ENCODE peak calls at places on chromosomes 7 and 10, in five cellular contexts. M, D, Q, Y and A are unnamed samples.

GRCh38 chr7:80039255-80039884 is 95.3 kb upstream of the GNAI1 start:
- DNase-seq in M (no peak), D (no peak), Q (no peak), Y (no peak), A (no peak)

GRCh38 chr10:19302117-19302516 is 253.5 kb downstream of the MALRD1 start:
- DNase-seq in M (peak; percentile 84), D (no peak), Q (no peak), Y (no peak), A (no peak)

GRCh38 chr10:73906524-73907447 is 4.1 kb upstream of the PLAU start:
- DNase-seq in M (peak; percentile 99), D (no peak), Q (peak; percentile 97), Y (no peak), A (peak; percentile 62)

GRCh38 chr10:133186416-133187090 is 26.5 kb downstream of the KNDC1 start:
- DNase-seq in M (no peak), D (no peak), Q (no peak), Y (no peak), A (no peak)

GRCh38 chr7:157520249-157520648 is 183.4 kb downstream of the DNAJB6 start:
- DNase-seq in M (no peak), D (no peak), Q (no peak), Y (no peak), A (peak; percentile 22)

GRCh38 chr10:101903827-101904520 is 60.4 kb upstream of the KCNIP2 start:
- DNase-seq in M (no peak), D (no peak), Q (no peak), Y (peak; percentile 65), A (no peak)

GRCh38 chr10:79444243-79445119 is 943 bp downstream of the ZCCHC24 start:
- DNase-seq in M (peak; percentile 78), D (no peak), Q (peak; percentile 38), Y (peak; percentile 70), A (no peak)

GRCh38 chr10:32332299-32332750 is 14.6 kb downstream of the EPC1 start:
- DNase-seq in M (no peak), D (peak; percentile 37), Q (peak; percentile 49), Y (peak; percentile 26), A (no peak)

GRCh38 chr7:95772771-95773581 is 622 bp downstream of the DYNC1I1 start:
- DNase-seq in M (peak; percentile 17), D (no peak), Q (no peak), Y (peak; percentile 39), A (peak; percentile 51)

GRCh38 chr10:92470026-92470425 is 103.9 kb downstream of the IDE start:
- DNase-seq in M (no peak), D (no peak), Q (no peak), Y (no peak), A (no peak)